ENCODE peak calls at places on chromosomes 16 and 17, in nine cellular contexts. One of them, this sample, is unnamed.

GRCh38 chr16:81409016-81409556 is 35.5 kb upstream of the CMIP start:
- DNase-seq in AG09319: no peak
- DNase-seq in psoas muscle: no peak
- DNase-seq in sigmoid colon: no peak
- DNase-seq in breast epithelium: no peak
- DNase-seq in neural crest cell: no peak
- DNase-seq in activated B cell treated with CpG ODN at 0.5 μM for 24 hours: no peak
- DNase-seq in mammary epithelial cell: no peak
- DNase-seq in progenitor cell of endocrine pancreas: no peak
- DNase-seq in this sample: no peak

GRCh38 chr16:14462811-14463210 is 167.2 kb downstream of the PARN start:
- DNase-seq in mammary epithelial cell: peak; percentile 73
- DNase-seq in breast epithelium: no peak
- DNase-seq in neural crest cell: no peak
- DNase-seq in psoas muscle: no peak
- DNase-seq in sigmoid colon: no peak
- DNase-seq in AG09319: no peak
- DNase-seq in progenitor cell of endocrine pancreas: no peak
- DNase-seq in activated B cell treated with CpG ODN at 0.5 μM for 24 hours: no peak
- DNase-seq in this sample: no peak

GRCh38 chr16:30340621-30341020 is 14.5 kb downstream of the CD2BP2 start:
- DNase-seq in psoas muscle: no peak
- DNase-seq in activated B cell treated with CpG ODN at 0.5 μM for 24 hours: no peak
- DNase-seq in breast epithelium: no peak
- DNase-seq in neural crest cell: no peak
- DNase-seq in progenitor cell of endocrine pancreas: no peak
- DNase-seq in mammary epithelial cell: no peak
- DNase-seq in AG09319: no peak
- DNase-seq in sigmoid colon: no peak
- DNase-seq in this sample: no peak

GRCh38 chr17:48757524-48757961 is 29.0 kb upstream of the HOXB13 start:
- DNase-seq in activated B cell treated with CpG ODN at 0.5 μM for 24 hours: no peak
- DNase-seq in AG09319: no peak
- DNase-seq in neural crest cell: no peak
- DNase-seq in mammary epithelial cell: no peak
- DNase-seq in psoas muscle: no peak
- DNase-seq in progenitor cell of endocrine pancreas: no peak
- DNase-seq in breast epithelium: no peak
- DNase-seq in sigmoid colon: peak; percentile 19
- DNase-seq in this sample: no peak

GRCh38 chr17:17849863-17850373 is 13.1 kb upstream of the SREBF1 start:
- DNase-seq in psoas muscle: peak; percentile 73
- DNase-seq in neural crest cell: peak; percentile 31
- DNase-seq in progenitor cell of endocrine pancreas: no peak
- DNase-seq in activated B cell treated with CpG ODN at 0.5 μM for 24 hours: no peak
- DNase-seq in AG09319: no peak
- DNase-seq in breast epithelium: no peak
- DNase-seq in mammary epithelial cell: no peak
- DNase-seq in sigmoid colon: no peak
- DNase-seq in this sample: no peak

GRCh38 chr16:54490089-54490488 is 203.5 kb upstream of the IRX3 start:
- DNase-seq in mammary epithelial cell: no peak
- DNase-seq in psoas muscle: no peak
- DNase-seq in sigmoid colon: no peak
- DNase-seq in activated B cell treated with CpG ODN at 0.5 μM for 24 hours: no peak
- DNase-seq in progenitor cell of endocrine pancreas: no peak
- DNase-seq in neural crest cell: no peak
- DNase-seq in AG09319: no peak
- DNase-seq in breast epithelium: no peak
- DNase-seq in this sample: no peak

GRCh38 chr17:35079547-35079946 is 16.0 kb upstream of the RFFL start:
- DNase-seq in neural crest cell: no peak
- DNase-seq in psoas muscle: no peak
- DNase-seq in AG09319: no peak
- DNase-seq in activated B cell treated with CpG ODN at 0.5 μM for 24 hours: no peak
- DNase-seq in breast epithelium: no peak
- DNase-seq in mammary epithelial cell: peak; percentile 77
- DNase-seq in sigmoid colon: no peak
- DNase-seq in progenitor cell of endocrine pancreas: no peak
- DNase-seq in this sample: no peak

GRCh38 chr17:64024781-64025731 is 4.6 kb upstream of the ICAM2 start:
- DNase-seq in mammary epithelial cell: no peak
- DNase-seq in progenitor cell of endocrine pancreas: no peak
- DNase-seq in AG09319: no peak
- DNase-seq in breast epithelium: no peak
- DNase-seq in activated B cell treated with CpG ODN at 0.5 μM for 24 hours: no peak
- DNase-seq in psoas muscle: no peak
- DNase-seq in sigmoid colon: peak; percentile 61
- DNase-seq in neural crest cell: no peak
- DNase-seq in this sample: no peak

GRCh38 chr16:89412811-89413210 is 77.5 kb downstream of the ANKRD11 start:
- DNase-seq in breast epithelium: no peak
- DNase-seq in neural crest cell: peak; percentile 26
- DNase-seq in activated B cell treated with CpG ODN at 0.5 μM for 24 hours: no peak
- DNase-seq in psoas muscle: no peak
- DNase-seq in progenitor cell of endocrine pancreas: no peak
- DNase-seq in mammary epithelial cell: no peak
- DNase-seq in AG09319: no peak
- DNase-seq in sigmoid colon: no peak
- DNase-seq in this sample: no peak

GRCh38 chr17:51640108-51640622 is 379.8 kb downstream of the UTP18 start:
- DNase-seq in AG09319: no peak
- DNase-seq in sigmoid colon: no peak
- DNase-seq in activated B cell treated with CpG ODN at 0.5 μM for 24 hours: no peak
- DNase-seq in neural crest cell: no peak
- DNase-seq in progenitor cell of endocrine pancreas: no peak
- DNase-seq in psoas muscle: no peak
- DNase-seq in mammary epithelial cell: peak; percentile 17
- DNase-seq in breast epithelium: no peak
- DNase-seq in this sample: no peak

GRCh38 chr17:12222392-12222791 is 201.7 kb downstream of the MAP2K4 start:
- DNase-seq in activated B cell treated with CpG ODN at 0.5 μM for 24 hours: no peak
- DNase-seq in sigmoid colon: no peak
- DNase-seq in AG09319: no peak
- DNase-seq in mammary epithelial cell: no peak
- DNase-seq in psoas muscle: no peak
- DNase-seq in neural crest cell: no peak
- DNase-seq in progenitor cell of endocrine pancreas: no peak
- DNase-seq in breast epithelium: no peak
- DNase-seq in this sample: no peak

GRCh38 chr17:74055508-74056160 is 147.8 kb upstream of the RPL38 start:
- DNase-seq in activated B cell treated with CpG ODN at 0.5 μM for 24 hours: no peak
- DNase-seq in breast epithelium: no peak
- DNase-seq in neural crest cell: no peak
- DNase-seq in mammary epithelial cell: no peak
- DNase-seq in progenitor cell of endocrine pancreas: no peak
- DNase-seq in sigmoid colon: no peak
- DNase-seq in AG09319: no peak
- DNase-seq in psoas muscle: no peak
- DNase-seq in this sample: no peak

GRCh38 chr16:22262460-22262859 is 34.7 kb upstream of the POLR3E start:
- DNase-seq in neural crest cell: no peak
- DNase-seq in progenitor cell of endocrine pancreas: no peak
- DNase-seq in psoas muscle: no peak
- DNase-seq in mammary epithelial cell: no peak
- DNase-seq in AG09319: no peak
- DNase-seq in sigmoid colon: no peak
- DNase-seq in activated B cell treated with CpG ODN at 0.5 μM for 24 hours: no peak
- DNase-seq in breast epithelium: no peak
- DNase-seq in this sample: no peak

GRCh38 chr16:81651758-81652718 is 127.1 kb upstream of the PLCG2 start:
- DNase-seq in breast epithelium: no peak
- DNase-seq in AG09319: no peak
- DNase-seq in psoas muscle: no peak
- DNase-seq in neural crest cell: no peak
- DNase-seq in activated B cell treated with CpG ODN at 0.5 μM for 24 hours: no peak
- DNase-seq in mammary epithelial cell: no peak
- DNase-seq in sigmoid colon: no peak
- DNase-seq in progenitor cell of endocrine pancreas: no peak
- DNase-seq in this sample: no peak

GRCh38 chr17:73397278-73397826 is 85.6 kb upstream of the CDC42EP4 start:
- DNase-seq in neural crest cell: no peak
- DNase-seq in activated B cell treated with CpG ODN at 0.5 μM for 24 hours: no peak
- DNase-seq in breast epithelium: no peak
- DNase-seq in mammary epithelial cell: no peak
- DNase-seq in psoas muscle: no peak
- DNase-seq in progenitor cell of endocrine pancreas: no peak
- DNase-seq in sigmoid colon: no peak
- DNase-seq in AG09319: no peak
- DNase-seq in this sample: no peak

DNA sequence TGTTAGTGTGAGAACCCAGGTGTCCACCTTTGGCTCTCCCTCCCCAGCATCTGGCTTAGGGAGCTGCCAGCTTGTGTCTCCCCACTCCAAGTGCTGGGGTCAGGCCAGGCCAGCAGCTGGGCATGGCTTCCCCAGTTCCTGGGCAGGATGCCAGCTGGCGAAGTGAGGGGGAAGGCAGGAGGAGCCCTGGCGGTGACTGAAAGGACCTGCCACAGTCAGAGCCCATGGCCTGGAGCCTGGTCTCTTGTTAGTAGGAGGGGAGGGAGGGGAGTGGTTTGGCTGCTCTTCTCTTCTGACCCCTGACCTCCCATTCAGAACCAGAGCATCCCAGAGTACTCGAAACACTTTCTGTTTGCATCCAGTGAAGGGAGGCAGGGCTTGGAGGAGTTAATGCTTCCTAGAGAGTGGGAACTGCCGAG is 586 bp downstream of the CHD3 start:
- DNase-seq in activated B cell treated with CpG ODN at 0.5 μM for 24 hours: no peak
- DNase-seq in breast epithelium: peak; percentile 98
- DNase-seq in sigmoid colon: peak; percentile 99
- DNase-seq in neural crest cell: peak; percentile 43
- DNase-seq in progenitor cell of endocrine pancreas: no peak
- DNase-seq in AG09319: peak; percentile 91
- DNase-seq in psoas muscle: peak; percentile 99
- DNase-seq in mammary epithelial cell: peak; percentile 78
- DNase-seq in this sample: no peak
- TF ChIP-seq CTCF in activated B cell treated with CpG ODN at 0.5 μM for 24 hours: no peak
- TF ChIP-seq CTCF in breast epithelium: peak; percentile 85
- TF ChIP-seq CTCF in sigmoid colon: peak; percentile 77
- TF ChIP-seq CTCF in neural crest cell: peak; percentile 53
- TF ChIP-seq CTCF in progenitor cell of endocrine pancreas: no peak
- TF ChIP-seq CTCF in AG09319: peak; percentile 38
- TF ChIP-seq CTCF in psoas muscle: peak; percentile 56
- TF ChIP-seq CTCF in mammary epithelial cell: peak; percentile 51
- TF ChIP-seq CTCF in this sample: no peak

DNA sequence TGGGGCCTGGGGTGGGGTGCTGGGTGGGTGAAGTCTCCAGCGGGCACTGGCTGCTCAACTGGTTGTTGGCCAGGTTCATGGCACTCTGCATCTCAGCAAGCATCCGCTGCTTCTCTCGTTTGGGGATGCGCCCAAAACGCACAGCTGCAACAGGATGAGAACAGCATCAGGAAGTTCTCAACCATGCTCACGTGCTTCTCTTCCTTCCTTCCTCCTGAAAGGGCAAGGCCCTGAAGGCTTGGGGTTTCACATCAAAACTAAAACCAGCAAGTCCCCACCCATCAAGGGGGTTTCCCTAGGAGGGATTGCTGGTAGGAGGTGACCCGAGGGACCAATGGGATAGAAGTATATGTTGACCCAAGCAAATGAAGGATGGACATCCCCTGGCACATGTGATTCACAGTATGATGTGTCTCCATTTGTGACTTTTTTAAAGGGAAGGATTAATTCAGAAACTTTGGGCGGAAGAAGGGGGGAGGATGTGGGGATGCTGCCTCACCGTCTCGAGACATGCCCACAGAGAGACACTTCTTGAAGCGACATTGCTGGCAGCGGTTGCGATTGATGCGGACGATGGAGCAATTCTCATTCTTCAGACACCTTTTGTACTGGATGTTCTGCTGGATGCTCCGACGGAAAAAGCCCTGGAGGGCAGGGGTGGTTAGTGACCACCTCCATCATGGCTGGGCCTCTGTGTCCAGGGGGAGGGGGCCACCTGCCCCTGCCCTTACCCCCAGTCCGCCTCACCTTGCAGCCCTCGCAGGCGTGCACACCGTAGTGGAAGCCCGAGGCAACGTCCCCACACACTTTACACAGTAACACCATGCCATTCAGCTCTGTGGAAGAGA is 4.2 kb downstream of the NR1D1 start:
- DNase-seq in progenitor cell of endocrine pancreas: no peak
- DNase-seq in sigmoid colon: peak; percentile 90
- DNase-seq in breast epithelium: no peak
- DNase-seq in psoas muscle: peak; percentile 81
- DNase-seq in AG09319: no peak
- DNase-seq in mammary epithelial cell: no peak
- DNase-seq in activated B cell treated with CpG ODN at 0.5 μM for 24 hours: peak; percentile 58
- DNase-seq in neural crest cell: no peak
- DNase-seq in this sample: no peak
- TF ChIP-seq CTCF in progenitor cell of endocrine pancreas: no peak
- TF ChIP-seq CTCF in sigmoid colon: no peak
- TF ChIP-seq CTCF in breast epithelium: no peak
- TF ChIP-seq CTCF in psoas muscle: no peak
- TF ChIP-seq CTCF in AG09319: no peak
- TF ChIP-seq CTCF in mammary epithelial cell: no peak
- TF ChIP-seq CTCF in activated B cell treated with CpG ODN at 0.5 μM for 24 hours: no peak
- TF ChIP-seq CTCF in neural crest cell: no peak
- TF ChIP-seq CTCF in this sample: no peak

GRCh38 chr16:65426484-65426883 is 304.6 kb upstream of the CDH11 start:
- DNase-seq in psoas muscle: no peak
- DNase-seq in activated B cell treated with CpG ODN at 0.5 μM for 24 hours: no peak
- DNase-seq in neural crest cell: no peak
- DNase-seq in progenitor cell of endocrine pancreas: no peak
- DNase-seq in sigmoid colon: no peak
- DNase-seq in AG09319: no peak
- DNase-seq in breast epithelium: no peak
- DNase-seq in mammary epithelial cell: no peak
- DNase-seq in this sample: no peak

DNA sequence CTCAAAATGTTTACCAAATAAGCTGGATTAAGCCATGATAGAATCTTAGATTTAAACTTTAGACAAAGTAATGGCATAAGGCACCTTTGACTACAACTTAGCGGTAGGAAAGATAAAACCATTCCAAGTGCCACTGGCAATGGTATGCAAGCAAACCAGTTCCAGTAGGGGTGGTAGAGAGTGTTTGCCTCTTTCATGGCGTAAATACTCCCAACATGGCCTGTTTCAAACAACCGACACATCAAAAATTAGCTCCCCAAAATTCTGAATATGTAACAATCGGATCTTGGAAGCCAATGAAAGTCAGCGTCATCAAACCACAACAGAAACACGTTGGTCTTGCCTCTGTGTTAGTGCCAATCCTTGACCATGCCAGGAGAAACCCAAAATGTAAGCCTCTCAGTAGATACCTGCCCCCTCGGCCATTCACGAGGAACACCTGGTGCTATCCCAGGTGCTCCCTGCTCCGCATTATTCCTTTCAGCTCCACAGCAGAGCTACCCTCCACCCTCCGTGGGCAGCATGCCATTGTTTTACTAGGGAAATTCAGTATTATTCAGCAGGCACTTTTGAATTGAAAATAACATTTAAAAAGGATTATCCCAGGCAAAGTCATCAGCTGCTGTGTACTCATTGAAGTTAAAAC is 307.8 kb upstream of the CDH11 start:
- DNase-seq in neural crest cell: no peak
- DNase-seq in activated B cell treated with CpG ODN at 0.5 μM for 24 hours: no peak
- DNase-seq in mammary epithelial cell: no peak
- DNase-seq in AG09319: no peak
- DNase-seq in progenitor cell of endocrine pancreas: no peak
- DNase-seq in psoas muscle: no peak
- DNase-seq in sigmoid colon: no peak
- DNase-seq in breast epithelium: peak; percentile 34
- DNase-seq in this sample: no peak
- TF ChIP-seq CTCF in neural crest cell: no peak
- TF ChIP-seq CTCF in activated B cell treated with CpG ODN at 0.5 μM for 24 hours: no peak
- TF ChIP-seq CTCF in mammary epithelial cell: peak; percentile 7
- TF ChIP-seq CTCF in AG09319: no peak
- TF ChIP-seq CTCF in progenitor cell of endocrine pancreas: no peak
- TF ChIP-seq CTCF in psoas muscle: no peak
- TF ChIP-seq CTCF in sigmoid colon: no peak
- TF ChIP-seq CTCF in breast epithelium: no peak
- TF ChIP-seq CTCF in this sample: no peak

GRCh38 chr17:20206068-20206467 is 196.9 kb downstream of the SPECC1 start:
- DNase-seq in AG09319: no peak
- DNase-seq in psoas muscle: no peak
- DNase-seq in mammary epithelial cell: no peak
- DNase-seq in breast epithelium: no peak
- DNase-seq in progenitor cell of endocrine pancreas: no peak
- DNase-seq in neural crest cell: no peak
- DNase-seq in sigmoid colon: no peak
- DNase-seq in activated B cell treated with CpG ODN at 0.5 μM for 24 hours: no peak
- DNase-seq in this sample: no peak
- TF ChIP-seq CTCF in AG09319: no peak
- TF ChIP-seq CTCF in psoas muscle: no peak
- TF ChIP-seq CTCF in mammary epithelial cell: no peak
- TF ChIP-seq CTCF in breast epithelium: no peak
- TF ChIP-seq CTCF in progenitor cell of endocrine pancreas: no peak
- TF ChIP-seq CTCF in neural crest cell: no peak
- TF ChIP-seq CTCF in sigmoid colon: no peak
- TF ChIP-seq CTCF in activated B cell treated with CpG ODN at 0.5 μM for 24 hours: no peak
- TF ChIP-seq CTCF in this sample: no peak

This sample was measured in D721Med.